ENCODE peak calls at places on chromosome 1, in ten cellular contexts. One of them, this sample, is unnamed.

GRCh38 chr1:184905601-184906322 is 68.5 kb downstream of the NIBAN1 start:
- DNase-seq in pancreas: peak
- DNase-seq in uterus: no peak
- DNase-seq in mesenchymal stem cell: no peak
- DNase-seq in CD4-positive, CD25-positive, alpha-beta regulatory T cell: no peak
- DNase-seq in A549: no peak
- DNase-seq in fibroblast of lung: no peak
- DNase-seq in heart left ventricle: no peak
- DNase-seq in brain microvascular endothelial cell: no peak
- DNase-seq in upper lobe of right lung: no peak
- DNase-seq in this sample: no peak

GRCh38 chr1:94819945-94820746 is at the start of gene SLC44A3:
- DNase-seq in pancreas: peak
- DNase-seq in uterus: peak
- DNase-seq in mesenchymal stem cell: peak
- DNase-seq in CD4-positive, CD25-positive, alpha-beta regulatory T cell: no peak
- DNase-seq in A549: peak
- DNase-seq in fibroblast of lung: peak
- DNase-seq in heart left ventricle: peak
- DNase-seq in brain microvascular endothelial cell: no peak
- DNase-seq in upper lobe of right lung: peak
- DNase-seq in this sample: no peak

GRCh38 chr1:5994713-5995621 is 2.7 kb upstream of the NPHP4 start:
- DNase-seq in pancreas: no peak
- DNase-seq in uterus: no peak
- DNase-seq in mesenchymal stem cell: no peak
- DNase-seq in CD4-positive, CD25-positive, alpha-beta regulatory T cell: peak
- DNase-seq in A549: no peak
- DNase-seq in fibroblast of lung: no peak
- DNase-seq in heart left ventricle: peak
- DNase-seq in brain microvascular endothelial cell: no peak
- DNase-seq in upper lobe of right lung: peak
- DNase-seq in this sample: peak

GRCh38 chr1:89952021-89952995 is 42.6 kb upstream of the ZNF326 start:
- DNase-seq in pancreas: no peak
- DNase-seq in uterus: no peak
- DNase-seq in mesenchymal stem cell: peak
- DNase-seq in CD4-positive, CD25-positive, alpha-beta regulatory T cell: no peak
- DNase-seq in A549: no peak
- DNase-seq in fibroblast of lung: peak
- DNase-seq in heart left ventricle: no peak
- DNase-seq in brain microvascular endothelial cell: no peak
- DNase-seq in upper lobe of right lung: no peak
- DNase-seq in this sample: no peak

GRCh38 chr1:110559157-110559556 is 40.2 kb upstream of the KCNA10 start:
- DNase-seq in pancreas: no peak
- DNase-seq in uterus: no peak
- DNase-seq in mesenchymal stem cell: no peak
- DNase-seq in CD4-positive, CD25-positive, alpha-beta regulatory T cell: no peak
- DNase-seq in A549: no peak
- DNase-seq in fibroblast of lung: no peak
- DNase-seq in heart left ventricle: no peak
- DNase-seq in brain microvascular endothelial cell: no peak
- DNase-seq in upper lobe of right lung: no peak
- DNase-seq in this sample: no peak

GRCh38 chr1:18161690-18162089 is 54.1 kb downstream of the IGSF21 start:
- DNase-seq in pancreas: no peak
- DNase-seq in uterus: no peak
- DNase-seq in mesenchymal stem cell: no peak
- DNase-seq in CD4-positive, CD25-positive, alpha-beta regulatory T cell: no peak
- DNase-seq in A549: no peak
- DNase-seq in fibroblast of lung: no peak
- DNase-seq in heart left ventricle: no peak
- DNase-seq in brain microvascular endothelial cell: no peak
- DNase-seq in upper lobe of right lung: no peak
- DNase-seq in this sample: no peak

GRCh38 chr1:211335507-211336157 is 9.0 kb downstream of the TRAF5 start:
- DNase-seq in pancreas: no peak
- DNase-seq in uterus: no peak
- DNase-seq in mesenchymal stem cell: no peak
- DNase-seq in CD4-positive, CD25-positive, alpha-beta regulatory T cell: no peak
- DNase-seq in A549: no peak
- DNase-seq in fibroblast of lung: no peak
- DNase-seq in heart left ventricle: no peak
- DNase-seq in brain microvascular endothelial cell: no peak
- DNase-seq in upper lobe of right lung: no peak
- DNase-seq in this sample: peak

GRCh38 chr1:200775850-200776249 is 37.2 kb downstream of the CAMSAP2 start:
- DNase-seq in pancreas: no peak
- DNase-seq in uterus: no peak
- DNase-seq in mesenchymal stem cell: no peak
- DNase-seq in CD4-positive, CD25-positive, alpha-beta regulatory T cell: no peak
- DNase-seq in A549: no peak
- DNase-seq in fibroblast of lung: no peak
- DNase-seq in heart left ventricle: no peak
- DNase-seq in brain microvascular endothelial cell: no peak
- DNase-seq in upper lobe of right lung: no peak
- DNase-seq in this sample: no peak

GRCh38 chr1:11836955-11837766 is 10.4 kb downstream of the NPPA start:
- DNase-seq in pancreas: no peak
- DNase-seq in uterus: no peak
- DNase-seq in mesenchymal stem cell: no peak
- DNase-seq in CD4-positive, CD25-positive, alpha-beta regulatory T cell: no peak
- DNase-seq in A549: no peak
- DNase-seq in fibroblast of lung: no peak
- DNase-seq in heart left ventricle: no peak
- DNase-seq in brain microvascular endothelial cell: no peak
- DNase-seq in upper lobe of right lung: no peak
- DNase-seq in this sample: no peak

GRCh38 chr1:105137543-105138444 is 1388.1 kb downstream of the AMY1C start:
- DNase-seq in pancreas: no peak
- DNase-seq in uterus: no peak
- DNase-seq in mesenchymal stem cell: peak
- DNase-seq in CD4-positive, CD25-positive, alpha-beta regulatory T cell: no peak
- DNase-seq in A549: no peak
- DNase-seq in fibroblast of lung: no peak
- DNase-seq in heart left ventricle: no peak
- DNase-seq in brain microvascular endothelial cell: no peak
- DNase-seq in upper lobe of right lung: no peak
- DNase-seq in this sample: no peak

GRCh38 chr1:59541891-59542290 is 245.0 kb downstream of the FGGY start:
- DNase-seq in pancreas: no peak
- DNase-seq in uterus: no peak
- DNase-seq in mesenchymal stem cell: no peak
- DNase-seq in CD4-positive, CD25-positive, alpha-beta regulatory T cell: no peak
- DNase-seq in A549: no peak
- DNase-seq in fibroblast of lung: peak
- DNase-seq in heart left ventricle: no peak
- DNase-seq in brain microvascular endothelial cell: no peak
- DNase-seq in upper lobe of right lung: no peak
- DNase-seq in this sample: no peak

GRCh38 chr1:62138029-62138428 is 56.6 kb upstream of the L1TD1 start:
- DNase-seq in pancreas: no peak
- DNase-seq in uterus: no peak
- DNase-seq in mesenchymal stem cell: no peak
- DNase-seq in CD4-positive, CD25-positive, alpha-beta regulatory T cell: no peak
- DNase-seq in A549: no peak
- DNase-seq in fibroblast of lung: no peak
- DNase-seq in heart left ventricle: no peak
- DNase-seq in brain microvascular endothelial cell: no peak
- DNase-seq in upper lobe of right lung: no peak
- DNase-seq in this sample: no peak

GRCh38 chr1:62140666-62141065 is 54.0 kb upstream of the L1TD1 start:
- DNase-seq in pancreas: no peak
- DNase-seq in uterus: no peak
- DNase-seq in mesenchymal stem cell: no peak
- DNase-seq in CD4-positive, CD25-positive, alpha-beta regulatory T cell: no peak
- DNase-seq in A549: no peak
- DNase-seq in fibroblast of lung: no peak
- DNase-seq in heart left ventricle: no peak
- DNase-seq in brain microvascular endothelial cell: no peak
- DNase-seq in upper lobe of right lung: no peak
- DNase-seq in this sample: no peak

GRCh38 chr1:62144238-62144831 is 50.3 kb upstream of the L1TD1 start:
- DNase-seq in pancreas: no peak
- DNase-seq in uterus: no peak
- DNase-seq in mesenchymal stem cell: peak
- DNase-seq in CD4-positive, CD25-positive, alpha-beta regulatory T cell: no peak
- DNase-seq in A549: peak
- DNase-seq in fibroblast of lung: peak
- DNase-seq in heart left ventricle: no peak
- DNase-seq in brain microvascular endothelial cell: peak
- DNase-seq in upper lobe of right lung: no peak
- DNase-seq in this sample: peak

GRCh38 chr1:62142550-62142949 is 52.1 kb upstream of the L1TD1 start:
- DNase-seq in pancreas: no peak
- DNase-seq in uterus: no peak
- DNase-seq in mesenchymal stem cell: no peak
- DNase-seq in CD4-positive, CD25-positive, alpha-beta regulatory T cell: no peak
- DNase-seq in A549: no peak
- DNase-seq in fibroblast of lung: peak
- DNase-seq in heart left ventricle: peak
- DNase-seq in brain microvascular endothelial cell: no peak
- DNase-seq in upper lobe of right lung: no peak
- DNase-seq in this sample: no peak

GRCh38 chr1:62139410-62139809 is 55.2 kb upstream of the L1TD1 start:
- DNase-seq in pancreas: no peak
- DNase-seq in uterus: no peak
- DNase-seq in mesenchymal stem cell: no peak
- DNase-seq in CD4-positive, CD25-positive, alpha-beta regulatory T cell: no peak
- DNase-seq in A549: no peak
- DNase-seq in fibroblast of lung: no peak
- DNase-seq in heart left ventricle: no peak
- DNase-seq in brain microvascular endothelial cell: no peak
- DNase-seq in upper lobe of right lung: no peak
- DNase-seq in this sample: no peak
- H3K27ac ChIP-seq in pancreas: no peak
- H3K27ac ChIP-seq in uterus: no peak
- H3K27ac ChIP-seq in mesenchymal stem cell: no peak
- H3K27ac ChIP-seq in CD4-positive, CD25-positive, alpha-beta regulatory T cell: no peak
- H3K27ac ChIP-seq in A549: no peak
- H3K27ac ChIP-seq in fibroblast of lung: no peak
- H3K27ac ChIP-seq in heart left ventricle: no peak
- H3K27ac ChIP-seq in brain microvascular endothelial cell: no peak
- H3K27ac ChIP-seq in upper lobe of right lung: no peak
- H3K27ac ChIP-seq in this sample: no peak

GRCh38 chr1:55420021-55420420 is 204.9 kb upstream of the USP24 start:
- DNase-seq in pancreas: no peak
- DNase-seq in uterus: no peak
- DNase-seq in mesenchymal stem cell: no peak
- DNase-seq in CD4-positive, CD25-positive, alpha-beta regulatory T cell: no peak
- DNase-seq in A549: no peak
- DNase-seq in fibroblast of lung: no peak
- DNase-seq in heart left ventricle: no peak
- DNase-seq in brain microvascular endothelial cell: no peak
- DNase-seq in upper lobe of right lung: no peak
- DNase-seq in this sample: no peak

GRCh38 chr1:55421317-55421716 is 206.2 kb upstream of the USP24 start:
- DNase-seq in pancreas: no peak
- DNase-seq in uterus: no peak
- DNase-seq in mesenchymal stem cell: no peak
- DNase-seq in CD4-positive, CD25-positive, alpha-beta regulatory T cell: no peak
- DNase-seq in A549: no peak
- DNase-seq in fibroblast of lung: no peak
- DNase-seq in heart left ventricle: no peak
- DNase-seq in brain microvascular endothelial cell: no peak
- DNase-seq in upper lobe of right lung: no peak
- DNase-seq in this sample: no peak

GRCh38 chr1:55423376-55423775 is 208.2 kb upstream of the USP24 start:
- DNase-seq in pancreas: no peak
- DNase-seq in uterus: no peak
- DNase-seq in mesenchymal stem cell: peak
- DNase-seq in CD4-positive, CD25-positive, alpha-beta regulatory T cell: no peak
- DNase-seq in A549: no peak
- DNase-seq in fibroblast of lung: no peak
- DNase-seq in heart left ventricle: no peak
- DNase-seq in brain microvascular endothelial cell: no peak
- DNase-seq in upper lobe of right lung: no peak
- DNase-seq in this sample: no peak

GRCh38 chr1:55418625-55419024 is 203.5 kb upstream of the USP24 start:
- DNase-seq in pancreas: no peak
- DNase-seq in uterus: no peak
- DNase-seq in mesenchymal stem cell: peak
- DNase-seq in CD4-positive, CD25-positive, alpha-beta regulatory T cell: no peak
- DNase-seq in A549: no peak
- DNase-seq in fibroblast of lung: no peak
- DNase-seq in heart left ventricle: no peak
- DNase-seq in brain microvascular endothelial cell: no peak
- DNase-seq in upper lobe of right lung: no peak
- DNase-seq in this sample: no peak

DNA sequence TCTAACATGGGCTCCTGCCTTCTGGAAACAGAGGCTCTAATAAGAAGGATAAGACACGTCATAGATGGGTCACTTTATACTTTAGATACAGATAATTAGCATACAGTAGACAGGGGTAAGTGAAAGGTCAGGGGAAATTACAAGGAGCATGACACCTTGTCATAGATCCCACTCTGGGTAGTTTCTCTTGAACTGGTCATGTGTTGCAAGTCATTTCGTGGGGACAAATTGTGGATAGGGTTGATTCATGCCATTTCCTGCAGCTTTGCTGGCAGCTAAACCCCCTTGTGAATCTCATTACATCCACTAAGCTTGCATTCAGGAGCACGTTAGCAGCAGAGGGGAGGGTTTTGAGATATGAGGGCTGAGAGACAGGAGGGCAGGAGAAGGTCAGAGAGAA is 205.7 kb upstream of the USP24 start:
- DNase-seq in pancreas: no peak
- DNase-seq in uterus: no peak
- DNase-seq in mesenchymal stem cell: no peak
- DNase-seq in CD4-positive, CD25-positive, alpha-beta regulatory T cell: no peak
- DNase-seq in A549: no peak
- DNase-seq in fibroblast of lung: peak
- DNase-seq in heart left ventricle: no peak
- DNase-seq in brain microvascular endothelial cell: no peak
- DNase-seq in upper lobe of right lung: no peak
- DNase-seq in this sample: no peak
- H3K27ac ChIP-seq in pancreas: no peak
- H3K27ac ChIP-seq in uterus: no peak
- H3K27ac ChIP-seq in mesenchymal stem cell: no peak
- H3K27ac ChIP-seq in CD4-positive, CD25-positive, alpha-beta regulatory T cell: no peak
- H3K27ac ChIP-seq in A549: peak
- H3K27ac ChIP-seq in fibroblast of lung: no peak
- H3K27ac ChIP-seq in heart left ventricle: no peak
- H3K27ac ChIP-seq in brain microvascular endothelial cell: no peak
- H3K27ac ChIP-seq in upper lobe of right lung: no peak
- H3K27ac ChIP-seq in this sample: no peak

GRCh38 chr1:10473145-10473765 is 926 bp upstream of the DFFA start:
- DNase-seq in pancreas: no peak
- DNase-seq in uterus: no peak
- DNase-seq in mesenchymal stem cell: no peak
- DNase-seq in CD4-positive, CD25-positive, alpha-beta regulatory T cell: no peak
- DNase-seq in A549: no peak
- DNase-seq in fibroblast of lung: no peak
- DNase-seq in heart left ventricle: no peak
- DNase-seq in brain microvascular endothelial cell: no peak
- DNase-seq in upper lobe of right lung: no peak
- DNase-seq in this sample: no peak
- H3K27ac ChIP-seq in pancreas: no peak
- H3K27ac ChIP-seq in uterus: no peak
- H3K27ac ChIP-seq in mesenchymal stem cell: no peak
- H3K27ac ChIP-seq in CD4-positive, CD25-positive, alpha-beta regulatory T cell: peak
- H3K27ac ChIP-seq in A549: peak
- H3K27ac ChIP-seq in fibroblast of lung: no peak
- H3K27ac ChIP-seq in heart left ventricle: no peak
- H3K27ac ChIP-seq in brain microvascular endothelial cell: no peak
- H3K27ac ChIP-seq in upper lobe of right lung: peak
- H3K27ac ChIP-seq in this sample: no peak

GRCh38 chr1:73782901-73783300 is 415.1 kb downstream of the LRRIQ3 start:
- DNase-seq in pancreas: no peak
- DNase-seq in uterus: no peak
- DNase-seq in mesenchymal stem cell: no peak
- DNase-seq in CD4-positive, CD25-positive, alpha-beta regulatory T cell: no peak
- DNase-seq in A549: no peak
- DNase-seq in fibroblast of lung: peak
- DNase-seq in heart left ventricle: no peak
- DNase-seq in brain microvascular endothelial cell: no peak
- DNase-seq in upper lobe of right lung: no peak
- DNase-seq in this sample: no peak
- H3K27ac ChIP-seq in pancreas: no peak
- H3K27ac ChIP-seq in uterus: no peak
- H3K27ac ChIP-seq in mesenchymal stem cell: no peak
- H3K27ac ChIP-seq in CD4-positive, CD25-positive, alpha-beta regulatory T cell: no peak
- H3K27ac ChIP-seq in A549: no peak
- H3K27ac ChIP-seq in fibroblast of lung: no peak
- H3K27ac ChIP-seq in heart left ventricle: no peak
- H3K27ac ChIP-seq in brain microvascular endothelial cell: no peak
- H3K27ac ChIP-seq in upper lobe of right lung: no peak
- H3K27ac ChIP-seq in this sample: no peak

This sample was measured in CD4-positive, alpha-beta memory T cell.